ENCODE peak calls at places on chromosomes 7 and 10, in four cellular contexts. R is activated B cell treated with CpG ODN at 0.5 μM for 24 hours, D is GM20000, O is hippocampal formation. X is an unnamed sample.

GRCh38 chr10:61902448-61903183 is 1.1 kb downstream of the ARID5B start:
- DNase-seq in R (peak), D (peak), O (peak), X (no peak)

GRCh38 chr10:7953447-7953846 is 101.0 kb upstream of the GATA3 start:
- DNase-seq in R (no peak), D (no peak), O (no peak), X (no peak)

GRCh38 chr7:117014673-117015133 is 61.4 kb downstream of the ST7 start:
- DNase-seq in R (no peak), D (peak), O (peak), X (no peak)

GRCh38 chr10:122310311-122311050 is 39.4 kb downstream of the BTBD16 start:
- DNase-seq in R (no peak), D (no peak), O (no peak), X (peak)

GRCh38 chr7:71824356-71824755 is 587.8 kb downstream of the CALN1 start:
- DNase-seq in R (no peak), D (no peak), O (no peak), X (no peak)

GRCh38 chr10:2494386-2494785 is 573.0 kb upstream of the PFKP start:
- DNase-seq in R (no peak), D (no peak), O (no peak), X (no peak)

GRCh38 chr10:97426776-97427570 is 982 bp downstream of the PGAM1 start:
- DNase-seq in R (no peak), D (no peak), O (no peak), X (no peak)

GRCh38 chr10:33559105-33559504 is 224.6 kb upstream of the NRP1 start:
- DNase-seq in R (no peak), D (no peak), O (no peak), X (no peak)

GRCh38 chr10:124119216-124119615 is 25.8 kb upstream of the CHST15 start:
- DNase-seq in R (no peak), D (no peak), O (no peak), X (no peak)

GRCh38 chr10:84826704-84827103 is 498.3 kb downstream of the CCSER2 start:
- DNase-seq in R (no peak), D (no peak), O (no peak), X (no peak)

GRCh38 chr10:96501985-96502384 is 11.7 kb downstream of the TLL2 start:
- DNase-seq in R (no peak), D (no peak), O (no peak), X (no peak)

GRCh38 chr10:3136336-3136735 is 36.2 kb downstream of the PITRM1 start:
- DNase-seq in R (no peak), D (no peak), O (no peak), X (no peak)

GRCh38 chr7:142854505-142855400 is at the start of gene EPHB6:
- DNase-seq in R (peak), D (peak), O (peak), X (peak)

GRCh38 chr7:5546626-5547025 is 123.0 kb upstream of the TNRC18 start:
- DNase-seq in R (no peak), D (no peak), O (no peak), X (no peak)

GRCh38 chr7:96126382-96126781 is 195.5 kb downstream of the SLC25A13 start:
- DNase-seq in R (no peak), D (no peak), O (no peak), X (peak)

GRCh38 chr10:101691081-101691480 is 3.9 kb downstream of the FBXW4 start:
- DNase-seq in R (no peak), D (no peak), O (no peak), X (no peak)

GRCh38 chr10:67612577-67613537 is 83.1 kb downstream of the CTNNA3 start:
- DNase-seq in R (no peak), D (peak), O (no peak), X (no peak)

GRCh38 chr10:131726967-131727366 is 173.8 kb upstream of the PPP2R2D start:
- DNase-seq in R (no peak), D (no peak), O (no peak), X (no peak)

GRCh38 chr10:71748671-71749191 is 24.6 kb downstream of the VSIR start:
- DNase-seq in R (peak), D (peak), O (peak), X (no peak)

GRCh38 chr10:11250304-11250703 is 232.6 kb downstream of the CELF2 start:
- DNase-seq in R (no peak), D (no peak), O (no peak), X (no peak)

GRCh38 chr10:58152698-58153263 is 114.9 kb downstream of the IPMK start:
- DNase-seq in R (no peak), D (peak), O (peak), X (peak)

GRCh38 chr10:70381491-70382421 is 669 bp downstream of the LRRC20 start:
- DNase-seq in R (peak), D (peak), O (peak), X (peak)

GRCh38 chr7:100013328-100013676 is 2.1 kb upstream of the ZKSCAN1 start:
- DNase-seq in R (no peak), D (no peak), O (no peak), X (no peak)

GRCh38 chr10:9657530-9657929 is 1360.1 kb upstream of the CELF2 start:
- DNase-seq in R (no peak), D (no peak), O (no peak), X (no peak)

GRCh38 chr10:48215148-48215982 is 59.1 kb downstream of the FRMPD2 start:
- DNase-seq in R (no peak), D (peak), O (no peak), X (peak)

GRCh38 chr10:46091080-46091833 is 45.2 kb upstream of the MSMB start:
- DNase-seq in R (no peak), D (no peak), O (no peak), X (no peak)

GRCh38 chr7:23687011-23687410 is 7.0 kb downstream of the FAM221A start:
- DNase-seq in R (no peak), D (no peak), O (no peak), X (no peak)

GRCh38 chr10:30413996-30414576 is 19.9 kb upstream of the MAP3K8 start:
- DNase-seq in R (no peak), D (peak), O (no peak), X (peak)

GRCh38 chr7:117781707-117782106 is 91.5 kb downstream of the CTTNBP2 start:
- DNase-seq in R (no peak), D (no peak), O (no peak), X (no peak)